ENCODE peak calls at places on chromosomes 4 and X, in ten cellular contexts. O is naive thymus-derived CD4-positive, alpha-beta T cell; N is colonic mucosa; K is OCI-LY7; R is CD8-positive, alpha-beta T cell; Z is Peyer's patch; S is CD8-positive, alpha-beta memory T cell; C is ascending aorta; B is lower lobe of right lung; I is heart left ventricle. J is an unnamed sample.
A peak's percentile ranks its signal among the peaks of the same experiment; 100 is the strongest.

GRCh38 chr4:15188581-15189539 is 186.6 kb downstream of the CPEB2 start:
- DNase-seq in O (no peak), N (no peak), K (no peak), R (no peak), Z (no peak), S (no peak), C (no peak), B (no peak), I (no peak), J (no peak)

GRCh38 chr4:122827899-122828601 is 1.4 kb downstream of the FGF2 start:
- DNase-seq in O (peak; percentile 16), N (peak; percentile 35), K (peak; percentile 39), R (no peak), Z (peak; percentile 61), S (peak; percentile 54), C (peak; percentile 69), B (no peak), I (no peak), J (no peak)

GRCh38 chr4:88705223-88705622 is 7.6 kb upstream of the NAP1L5 start:
- DNase-seq in O (no peak), N (no peak), K (no peak), R (no peak), Z (no peak), S (no peak), C (no peak), B (no peak), I (no peak), J (no peak)

GRCh38 chr4:156595041-156595440 is 376.6 kb downstream of the PDGFC start:
- DNase-seq in O (no peak), N (no peak), K (no peak), R (no peak), Z (no peak), S (no peak), C (no peak), B (no peak), I (no peak), J (no peak)

GRCh38 chr4:44532851-44533250 is 84.2 kb upstream of the KCTD8 start:
- DNase-seq in O (no peak), N (no peak), K (no peak), R (no peak), Z (no peak), S (no peak), C (no peak), B (no peak), I (no peak), J (no peak)

GRCh38 chrX:32873786-32874185 is 337.6 kb downstream of the DMD start:
- DNase-seq in O (no peak), N (no peak), K (no peak), R (no peak), Z (no peak), S (no peak), C (no peak), B (no peak), I (no peak), J (no peak)

GRCh38 chr4:186104114-186104894 is at the start of gene FAM149A:
- DNase-seq in O (peak; percentile 36), N (peak; percentile 84), K (no peak), R (no peak), Z (peak; percentile 87), S (peak; percentile 67), C (no peak), B (peak; percentile 86), I (no peak), J (no peak)

GRCh38 chr4:129578336-129578735 is 482.4 kb downstream of the C4orf33 start:
- DNase-seq in O (no peak), N (no peak), K (no peak), R (no peak), Z (no peak), S (no peak), C (no peak), B (no peak), I (no peak), J (no peak)

GRCh38 chr4:1983846-1984405 is 24.8 kb downstream of the NELFA start:
- DNase-seq in O (no peak), N (no peak), K (no peak), R (no peak), Z (no peak), S (no peak), C (peak; percentile 64), B (no peak), I (no peak), J (peak; percentile 83)

GRCh38 chrX:13647709-13648212 is 5.2 kb upstream of the TCEANC start:
- DNase-seq in O (no peak), N (peak; percentile 63), K (no peak), R (peak; percentile 12), Z (peak; percentile 88), S (peak; percentile 87), C (peak; percentile 79), B (peak; percentile 69), I (peak; percentile 33), J (peak; percentile 76)

GRCh38 chr4:54227261-54228063 is 1.6 kb upstream of the PDGFRA start:
- DNase-seq in O (no peak), N (no peak), K (no peak), R (no peak), Z (no peak), S (no peak), C (peak; percentile 73), B (peak; percentile 48), I (no peak), J (peak; percentile 73)
- H3K4me1 ChIP-seq in O (peaks cover 28% of the 10 kb centered on the region), N (peaks cover 26% of the 10 kb centered on the region), K (peaks cover 3% of the 10 kb centered on the region), R (peaks cover 49% of the 10 kb centered on the region), Z (peaks cover 5% of the 10 kb centered on the region), S (peaks cover 14% of the 10 kb centered on the region), C (peaks cover 12% of the 10 kb centered on the region), B (peaks cover 60% of the 10 kb centered on the region), I (peaks cover 31% of the 10 kb centered on the region), J (peaks cover 7% of the 10 kb centered on the region)

DNA sequence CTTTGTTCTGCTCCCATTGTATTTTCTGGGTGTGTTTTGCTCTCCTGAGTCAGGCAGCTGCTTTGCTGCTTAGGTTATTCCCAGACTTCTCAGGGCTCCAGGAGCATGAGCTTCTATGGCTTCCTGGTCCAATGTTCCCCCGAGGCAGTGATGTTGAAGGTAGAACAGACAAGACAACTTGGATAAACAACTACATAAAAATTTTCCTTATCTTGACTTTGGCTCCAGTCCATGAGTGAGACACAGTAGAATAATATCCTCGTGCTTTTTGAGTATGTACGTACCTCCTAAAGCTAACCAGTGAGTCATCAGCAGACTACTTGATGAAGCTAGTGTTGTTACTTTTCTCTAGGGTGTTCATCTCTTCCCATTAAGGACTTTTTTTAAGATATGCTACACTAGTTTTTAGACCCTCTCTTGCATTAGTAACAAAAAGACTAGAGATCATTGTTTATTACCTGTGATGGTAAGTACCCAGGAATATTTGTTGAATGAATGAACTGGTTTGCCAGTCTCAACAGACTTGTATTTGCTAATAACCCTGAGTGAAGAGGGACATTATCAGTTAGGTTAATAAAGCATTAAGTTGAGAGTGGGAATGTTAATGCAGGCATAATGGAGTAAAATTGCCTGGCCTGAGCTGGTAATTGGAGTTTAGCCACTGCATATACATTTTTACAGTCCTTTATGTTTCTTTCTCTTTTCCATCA is 131.9 kb downstream of the FHIP1A start:
- DNase-seq in O (no peak), N (peak; percentile 48), K (no peak), R (no peak), Z (peak; percentile 79), S (no peak), C (no peak), B (no peak), I (no peak), J (no peak)
- H3K27ac ChIP-seq in O (no peak overlapping the region), N (peak overlapping the region; percentile 8), K (no peak overlapping the region), R (no peak overlapping the region), Z (peak overlapping the region; percentile 54), S (no peak overlapping the region), C (no peak overlapping the region), B (no peak overlapping the region), I (no peak overlapping the region), J (no peak overlapping the region)

DNA sequence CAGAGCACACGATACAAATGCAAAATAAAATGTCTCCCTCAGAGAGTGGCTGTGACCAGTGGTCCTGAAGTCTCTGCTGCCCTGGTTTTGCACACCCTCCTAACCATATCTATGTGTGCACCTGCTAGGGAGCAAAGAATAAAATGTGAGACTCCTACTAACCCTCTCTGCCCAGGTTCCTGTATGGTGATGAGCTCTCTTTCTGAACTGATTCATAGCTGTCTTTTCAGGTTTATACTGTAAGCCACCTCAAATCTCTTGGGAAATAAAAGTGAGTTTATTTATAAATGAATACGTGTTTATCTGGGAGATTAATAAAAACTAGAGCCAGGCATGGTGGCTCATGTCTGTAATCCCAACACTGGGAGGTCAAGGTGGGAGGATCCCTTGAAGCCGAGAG is 126.0 kb upstream of the RBPJ start:
- DNase-seq in O (no peak), N (no peak), K (no peak), R (no peak), Z (no peak), S (no peak), C (no peak), B (no peak), I (no peak), J (no peak)
- H3K4me1 ChIP-seq in O (peaks cover 17% of the 10 kb centered on the region), N (no peaks in the 10 kb centered on the region), K (peaks cover 8% of the 10 kb centered on the region), R (peaks cover 29% of the 10 kb centered on the region), Z (no peaks in the 10 kb centered on the region), S (peaks cover 40% of the 10 kb centered on the region), C (no peaks in the 10 kb centered on the region), B (peaks cover 9% of the 10 kb centered on the region), I (no peaks in the 10 kb centered on the region), J (no peaks in the 10 kb centered on the region)

DNA sequence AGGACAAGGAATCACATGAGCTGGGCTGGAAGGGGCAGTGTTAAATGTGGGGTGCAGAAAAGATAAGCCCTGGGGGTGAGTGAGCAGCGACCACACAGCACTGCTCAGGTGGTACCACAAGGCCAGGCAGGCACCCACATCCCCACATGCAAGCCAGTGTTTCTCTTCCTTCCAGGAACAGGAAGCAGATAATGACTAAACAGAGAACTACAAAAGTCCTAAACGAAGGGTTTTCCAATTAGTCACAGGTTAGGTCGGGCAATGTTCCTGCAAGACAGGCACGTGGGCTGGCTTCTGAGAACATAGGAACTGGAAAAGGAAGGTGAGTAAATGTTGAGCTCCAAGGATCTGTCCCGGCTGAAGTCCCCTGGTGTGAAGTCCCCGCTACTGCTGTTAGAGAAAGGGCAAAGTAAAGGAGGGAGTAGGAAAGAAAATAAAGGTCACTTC is 19.5 kb downstream of the RELL1 start:
- DNase-seq in O (no peak), N (peak; percentile 54), K (no peak), R (no peak), Z (peak; percentile 86), S (no peak), C (peak; percentile 78), B (no peak), I (peak; percentile 43), J (peak; percentile 64)
- H3K27ac ChIP-seq in O (no peak overlapping the region), N (peak overlapping the region; percentile 46), K (no peak overlapping the region), R (no peak overlapping the region), Z (peak overlapping the region; percentile 82), S (no peak overlapping the region), C (peak overlapping the region; percentile 73), B (peak overlapping the region; percentile 60), I (peak overlapping the region; percentile 78), J (peak overlapping the region; percentile 57)